ENCODE peak calls at places on chromosomes 2 and 18, in four cellular contexts. U is breast epithelium, M is fibroblast of lung, G is Peyer's patch. Y is an unnamed sample.

GRCh38 chr2:233447506-233448219 is 93.4 kb downstream of the DGKD start:
- DNase-seq in G (peak; percentile 35), U (no peak), M (no peak), Y (peak; percentile 48)

GRCh38 chr18:39311111-39311712 is 1745.6 kb upstream of the CELF4 start:
- DNase-seq in G (no peak), M (no peak), U (no peak), Y (no peak)

GRCh38 chr18:74990563-74991081 is 218.3 kb downstream of the PTGR3 start:
- DNase-seq in U (no peak), G (no peak), M (peak; percentile 50), Y (no peak)

GRCh38 chr2:191927319-191927867 is 80.5 kb upstream of the CAVIN2 start:
- DNase-seq in M (peak; percentile 91), G (peak; percentile 84), U (no peak), Y (no peak)

GRCh38 chr2:143473206-143473605 is 344.0 kb downstream of the ARHGAP15 start:
- DNase-seq in U (no peak), G (no peak), M (peak; percentile 60), Y (no peak)

GRCh38 chr18:57797209-57797651 is 5.9 kb downstream of the ATP8B1 start:
- DNase-seq in G (peak; percentile 84), M (no peak), U (no peak), Y (no peak)

GRCh38 chr2:215611609-215612386 is 175.9 kb upstream of the FN1 start:
- DNase-seq in U (no peak), M (no peak), G (no peak), Y (no peak)

GRCh38 chr2:30110773-30111172 is 36.0 kb upstream of the YPEL5 start:
- DNase-seq in G (no peak), M (no peak), U (no peak), Y (no peak)

GRCh38 chr2:158359846-158360245 is 96.7 kb downstream of the CCDC148 start:
- DNase-seq in M (no peak), G (no peak), U (no peak), Y (no peak)

GRCh38 chr2:229257980-229258379 is 13.1 kb downstream of the PID1 start:
- DNase-seq in G (no peak), U (no peak), M (peak; percentile 75), Y (no peak)
- H3K36me3 ChIP-seq in G (peaks cover 7% of the 10 kb centered on the region), U (no peaks in the 10 kb centered on the region), M (no peaks in the 10 kb centered on the region), Y (no peaks in the 10 kb centered on the region)

GRCh38 chr2:81266106-81266505 is 961.6 kb upstream of the LRRTM1 start:
- DNase-seq in U (no peak), M (peak; percentile 4), G (no peak), Y (no peak)
- TF ChIP-seq CTCF in U (no peak), M (peak; percentile 31), G (peak; percentile 12), Y (peak; percentile 16)

GRCh38 chr2:105394951-105395611 is 3.8 kb downstream of the FHL2 start:
- DNase-seq in G (no peak), U (no peak), M (no peak), Y (no peak)

GRCh38 chr2:105397025-105397722 is 1.7 kb downstream of the FHL2 start:
- DNase-seq in M (no peak), G (no peak), U (no peak), Y (no peak)

GRCh38 chr2:105393373-105394055 is 5.3 kb downstream of the FHL2 start:
- DNase-seq in M (peak; percentile 71), G (no peak), U (no peak), Y (no peak)

GRCh38 chr2:105396254-105397024 is 2.4 kb downstream of the FHL2 start:
- DNase-seq in U (peak; percentile 79), M (peak; percentile 92), G (peak; percentile 91), Y (no peak)

DNA sequence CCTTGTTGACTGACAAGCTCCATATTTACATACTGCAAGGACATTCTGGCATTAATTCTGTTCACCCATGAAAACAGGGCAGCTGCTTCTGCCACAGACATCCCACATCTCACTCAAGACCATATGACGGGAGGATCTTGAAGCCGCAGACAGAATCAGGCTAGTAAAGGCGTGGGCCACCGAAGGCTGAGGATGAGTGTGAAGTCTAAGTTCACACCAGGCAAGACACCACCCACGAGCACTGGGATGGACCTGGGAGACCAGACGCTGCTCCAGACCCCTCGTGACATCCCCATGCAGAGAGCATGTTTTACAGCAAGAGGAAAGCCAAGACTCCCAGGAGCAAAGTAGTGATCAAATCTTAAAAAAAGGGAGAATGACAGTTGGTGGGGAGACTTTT is 3.2 kb downstream of the FHL2 start:
- DNase-seq in M (no peak), G (no peak), U (no peak), Y (no peak)
- H3K27ac ChIP-seq in M (peak overlapping the region; percentile 98), G (no peak overlapping the region), U (peak overlapping the region; percentile 85), Y (no peak overlapping the region)

GRCh38 chr18:13641551-13642439 is 84.6 kb downstream of the FAM210A start:
- DNase-seq in G (no peak), M (no peak), U (no peak), Y (no peak)
- H3K36me3 ChIP-seq in G (peaks cover 16% of the 10 kb centered on the region), M (no peaks in the 10 kb centered on the region), U (peaks cover 5% of the 10 kb centered on the region), Y (no peaks in the 10 kb centered on the region)

DNA sequence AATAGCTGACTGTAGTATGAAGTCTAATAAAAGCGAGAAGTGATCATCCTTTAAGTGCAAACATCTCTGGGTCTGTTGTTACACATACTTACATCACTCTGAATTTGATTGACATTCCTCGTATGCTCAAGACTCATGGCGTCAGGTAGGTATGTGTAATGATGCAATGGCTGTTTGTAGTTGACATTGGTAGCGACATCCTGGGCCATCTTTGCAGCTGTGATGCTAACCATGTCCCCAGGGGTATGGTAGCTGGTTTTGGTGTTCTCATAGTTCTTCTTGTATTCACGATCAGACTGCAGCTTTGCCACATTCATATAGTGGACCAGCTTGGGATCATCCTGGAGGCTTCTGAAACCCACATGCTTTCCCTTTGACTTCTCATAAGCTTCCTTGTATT is 62.0 kb downstream of the NEB start:
- DNase-seq in G (no peak), M (no peak), U (no peak), Y (no peak)
- TF ChIP-seq CTCF in G (no peak), M (no peak), U (no peak), Y (no peak)

GRCh38 chr2:24410976-24411375 is 50.6 kb upstream of the ITSN2 start:
- DNase-seq in U (no peak), G (no peak), M (no peak), Y (no peak)

GRCh38 chr2:24409166-24409565 is 48.8 kb upstream of the ITSN2 start:
- DNase-seq in G (no peak), U (no peak), M (no peak), Y (no peak)

GRCh38 chr2:24412812-24413211 is 52.5 kb upstream of the ITSN2 start:
- DNase-seq in G (no peak), U (no peak), M (no peak), Y (no peak)

GRCh38 chr2:24411488-24412146 is 51.3 kb upstream of the ITSN2 start:
- DNase-seq in U (no peak), G (no peak), M (no peak), Y (no peak)

GRCh38 chr2:24409700-24410556 is 49.6 kb upstream of the ITSN2 start:
- DNase-seq in M (peak; percentile 80), U (no peak), G (peak; percentile 73), Y (no peak)
- H3K27ac ChIP-seq in M (no peak overlapping the region), U (no peak overlapping the region), G (no peak overlapping the region), Y (no peak overlapping the region)

GRCh38 chr18:12252061-12252460 is 2.1 kb upstream of the CIDEA start:
- DNase-seq in U (no peak), M (no peak), G (no peak), Y (no peak)
- H3K36me3 ChIP-seq in U (no peaks in the 10 kb centered on the region), M (no peaks in the 10 kb centered on the region), G (no peaks in the 10 kb centered on the region), Y (no peaks in the 10 kb centered on the region)